ENCODE peak calls at places on chromosomes 4 and X, in six cellular contexts. C is GM20000; N is hepatic stellate cell; V is CD4-positive, alpha-beta memory T cell; T is posterior cingulate gyrus; O is stimulated activated CD4-positive, alpha-beta T cell treated with anti-CD3 and anti-CD28 coated beads, Interleukin-4, amount 100 ng/mL, for 1 hour. E is an unnamed sample.

GRCh38 chr4:165096776-165097175 is 15.9 kb downstream of the TMEM192 start:
- DNase-seq in C (peak; percentile 32), N (peak; percentile 31), V (no peak), T (no peak), O (no peak), E (peak; percentile 35)

GRCh38 chr4:7625073-7625472 is 190.3 kb upstream of the PSAPL1 start:
- DNase-seq in C (no peak), N (no peak), V (no peak), T (no peak), O (no peak), E (peak; percentile 61)

GRCh38 chr4:16199132-16199531 is 27.1 kb downstream of the TAPT1 start:
- DNase-seq in C (no peak), N (peak; percentile 12), V (no peak), T (no peak), O (no peak), E (peak; percentile 23)

GRCh38 chr4:124694961-124695598 is 17.5 kb downstream of the ANKRD50 start:
- DNase-seq in C (no peak), N (no peak), V (no peak), T (no peak), O (no peak), E (no peak)

GRCh38 chrX:110066488-110067225 is 63.7 kb downstream of the TMEM164 start:
- DNase-seq in C (no peak), N (no peak), V (no peak), T (no peak), O (no peak), E (no peak)

GRCh38 chr4:472881-473574 is 25.9 kb downstream of the ZNF721 start:
- DNase-seq in C (no peak), N (peak; percentile 17), V (no peak), T (no peak), O (no peak), E (peak; percentile 16)

GRCh38 chr4:123350191-123350544 is 46.4 kb upstream of the SPRY1 start:
- DNase-seq in C (no peak), N (no peak), V (no peak), T (no peak), O (no peak), E (peak; percentile 9)

GRCh38 chr4:76607266-76607799 is 172.3 kb downstream of the SHROOM3 start:
- DNase-seq in C (peak; percentile 56), N (no peak), V (no peak), T (no peak), O (no peak), E (peak; percentile 97)

GRCh38 chr4:99219072-99219471 is at the start of gene ADH6:
- DNase-seq in C (no peak), N (no peak), V (no peak), T (no peak), O (no peak), E (no peak)

GRCh38 chrX:109843963-109844751 is 111.1 kb upstream of the ACSL4 start:
- DNase-seq in C (peak; percentile 27), N (no peak), V (no peak), T (peak; percentile 9), O (no peak), E (peak; percentile 13)

GRCh38 chrX:1528884-1529203 is 8.1 kb downstream of the P2RY8 start:
- DNase-seq in C (no peak), N (no peak), V (no peak), T (no peak), O (no peak), E (no peak)

GRCh38 chrX:43581888-43582539 is 74.1 kb upstream of the MAOA start:
- DNase-seq in C (no peak), N (no peak), V (no peak), T (no peak), O (no peak), E (no peak)

GRCh38 chr4:44716597-44716996 is 9.8 kb downstream of the GNPDA2 start:
- DNase-seq in C (no peak), N (no peak), V (no peak), T (no peak), O (no peak), E (no peak)

GRCh38 chr4:20251796-20252655 is at the start of gene SLIT2:
- DNase-seq in C (peak; percentile 82), N (peak; percentile 88), V (no peak), T (peak; percentile 74), O (no peak), E (peak; percentile 88)

GRCh38 chrX:29634516-29634915 is 580.8 kb upstream of the MAGEB2 start:
- DNase-seq in C (no peak), N (peak; percentile 10), V (no peak), T (no peak), O (no peak), E (no peak)

GRCh38 chr4:46908148-46908547 is 897 bp downstream of the COX7B2 start:
- DNase-seq in C (no peak), N (no peak), V (no peak), T (no peak), O (no peak), E (no peak)

GRCh38 chrX:67718926-67719325 is 175.1 kb downstream of the AR start:
- DNase-seq in C (no peak), N (no peak), V (no peak), T (no peak), O (no peak), E (no peak)

GRCh38 chr4:16226816-16227461 is 668 bp upstream of the TAPT1 start:
- DNase-seq in C (peak; percentile 57), N (peak; percentile 35), V (peak; percentile 41), T (peak; percentile 57), O (peak; percentile 43), E (peak; percentile 37)